ENCODE peak calls at places on chromosomes 13 and 19, in seven cellular contexts. L, M, D, I, W, V and E are unnamed samples.

GRCh38 chr13:112965103-112965502 is 3.9 kb upstream of the MCF2L start:
- DNase-seq in L (no peak), M (no peak), D (no peak), I (no peak), W (no peak), V (no peak), E (no peak)

GRCh38 chr19:57103573-57104277 is 16.1 kb upstream of the USP29 start:
- DNase-seq in L (peak; percentile 83), M (no peak), D (peak; percentile 16), I (peak; percentile 54), W (peak; percentile 15), V (peak; percentile 47), E (peak; percentile 11)

GRCh38 chr13:113666951-113667701 is at the start of gene GRK1:
- DNase-seq in L (no peak), M (no peak), D (no peak), I (no peak), W (no peak), V (no peak), E (no peak)

GRCh38 chr13:102586615-102587014 is 10.2 kb upstream of the TPP2 start:
- DNase-seq in L (no peak), M (no peak), D (no peak), I (no peak), W (no peak), V (no peak), E (no peak)

GRCh38 chr13:49305824-49306425 is 58.2 kb downstream of the CDADC1 start:
- DNase-seq in L (no peak), M (no peak), D (no peak), I (no peak), W (no peak), V (no peak), E (no peak)

GRCh38 chr19:51122112-51122981 is 2.4 kb upstream of the SIGLEC9 start:
- DNase-seq in L (no peak), M (no peak), D (no peak), I (no peak), W (no peak), V (no peak), E (no peak)

GRCh38 chr19:17209126-17210036 is 5.8 kb upstream of the USE1 start:
- DNase-seq in L (peak; percentile 99), M (no peak), D (peak; percentile 75), I (peak; percentile 100), W (no peak), V (no peak), E (no peak)

GRCh38 chr13:82747331-82747730 is 1134.9 kb downstream of the SLITRK1 start:
- DNase-seq in L (peak; percentile 73), M (no peak), D (no peak), I (no peak), W (no peak), V (no peak), E (no peak)

GRCh38 chr19:8515317-8515716 is 1.4 kb upstream of the ZNF414 start:
- DNase-seq in L (no peak), M (no peak), D (no peak), I (no peak), W (no peak), V (no peak), E (peak; percentile 92)

GRCh38 chr19:49423278-49423984 is at the start of gene PTH2:
- DNase-seq in L (no peak), M (no peak), D (no peak), I (no peak), W (no peak), V (no peak), E (no peak)

GRCh38 chr19:35274323-35274722 is 5.6 kb downstream of the USF2 start:
- DNase-seq in L (no peak), M (no peak), D (no peak), I (no peak), W (no peak), V (no peak), E (no peak)

GRCh38 chr19:45681391-45682015 is 10.2 kb downstream of the SNRPD2 start:
- DNase-seq in L (peak; percentile 83), M (no peak), D (peak; percentile 71), I (peak; percentile 78), W (no peak), V (peak; percentile 63), E (peak; percentile 74)

GRCh38 chr19:18778826-18779354 is 12.2 kb downstream of the COMP start:
- DNase-seq in L (no peak), M (no peak), D (no peak), I (no peak), W (no peak), V (no peak), E (no peak)

GRCh38 chr19:28710278-28710677 is 502.7 kb downstream of the UQCRFS1 start:
- DNase-seq in L (peak; percentile 79), M (peak; percentile 72), D (peak; percentile 34), I (peak; percentile 45), W (peak; percentile 3), V (peak; percentile 43), E (peak; percentile 14)

GRCh38 chr13:91609353-91609752 is 210.9 kb downstream of the GPC5 start:
- DNase-seq in L (no peak), M (no peak), D (no peak), I (no peak), W (no peak), V (no peak), E (no peak)

GRCh38 chr19:7783991-7784421 is 21.0 kb downstream of the CLEC4M start:
- DNase-seq in L (peak; percentile 46), M (no peak), D (no peak), I (no peak), W (no peak), V (peak; percentile 17), E (peak; percentile 81)

GRCh38 chr13:102710261-102710679 is 15.4 kb upstream of the METTL21C start:
- DNase-seq in L (no peak), M (no peak), D (no peak), I (no peak), W (no peak), V (no peak), E (no peak)

GRCh38 chr19:14383898-14384669 is 2.8 kb downstream of the ADGRE5 start:
- DNase-seq in L (no peak), M (no peak), D (no peak), I (peak; percentile 65), W (no peak), V (no peak), E (peak; percentile 95)

GRCh38 chr19:9075064-9075964 is 11.5 kb upstream of the OR1M1 start:
- DNase-seq in L (peak; percentile 67), M (peak; percentile 78), D (peak; percentile 97), I (peak; percentile 84), W (no peak), V (peak; percentile 65), E (no peak)

GRCh38 chr19:29532956-29533355 is 7.2 kb downstream of the VSTM2B start:
- DNase-seq in L (no peak), M (no peak), D (no peak), I (no peak), W (no peak), V (no peak), E (no peak)

GRCh38 chr19:4136680-4137088 is 12.8 kb upstream of the MAP2K2 start:
- DNase-seq in L (no peak), M (no peak), D (no peak), I (no peak), W (no peak), V (peak; percentile 54), E (no peak)

GRCh38 chr19:11797491-11797890 is 832 bp upstream of the ZNF491 start:
- DNase-seq in L (peak; percentile 94), M (peak; percentile 47), D (peak; percentile 36), I (peak; percentile 76), W (peak; percentile 54), V (peak; percentile 90), E (no peak)

GRCh38 chr19:58558623-58559274 is 338 bp upstream of the UBE2M start:
- DNase-seq in L (peak; percentile 99), M (peak; percentile 96), D (peak; percentile 98), I (peak; percentile 80), W (peak; percentile 95), V (peak; percentile 95), E (peak; percentile 98)

GRCh38 chr13:49869514-49869913 is 66.6 kb downstream of the SPRYD7 start:
- DNase-seq in L (peak; percentile 73), M (no peak), D (no peak), I (peak; percentile 23), W (no peak), V (peak; percentile 53), E (no peak)

GRCh38 chr19:13036366-13036976 is 41.2 kb downstream of the NFIX start:
- DNase-seq in L (no peak), M (no peak), D (peak; percentile 56), I (no peak), W (no peak), V (no peak), E (no peak)

GRCh38 chr13:40993987-40994386 is 25.1 kb downstream of the ELF1 start:
- DNase-seq in L (peak; percentile 86), M (no peak), D (peak; percentile 87), I (no peak), W (no peak), V (no peak), E (no peak)

GRCh38 chr13:76890036-76890435 is 3.8 kb upstream of the KCTD12 start:
- DNase-seq in L (no peak), M (no peak), D (no peak), I (no peak), W (no peak), V (no peak), E (no peak)
- H3K27me3 ChIP-seq in L (peaks cover 48% of the 10 kb centered on the region), M (no peaks in the 10 kb centered on the region), D (peaks cover 1% of the 10 kb centered on the region), I (peaks cover 11% of the 10 kb centered on the region), W (no peaks in the 10 kb centered on the region), V (peaks cover under 1% of the 10 kb centered on the region), E (peaks cover 22% of the 10 kb centered on the region)

GRCh38 chr19:38374332-38375097 is at the start of gene PSMD8:
- DNase-seq in L (peak; percentile 100), M (peak; percentile 97), D (peak; percentile 99), I (peak; percentile 97), W (peak; percentile 99), V (peak; percentile 98), E (peak; percentile 100)
- TF ChIP-seq CTCF in L (peak; percentile 33), M (no peak), D (no peak), I (peak; percentile 45), W (peak; percentile 42), V (peak; percentile 65), E (no peak)

GRCh38 chr13:98071316-98071715 is 71.6 kb upstream of the FARP1 start:
- DNase-seq in L (no peak), M (no peak), D (no peak), I (no peak), W (no peak), V (no peak), E (no peak)
- TF ChIP-seq REST in L (no peak), M (no peak), D (no peak), I (no peak), W (no peak), V (no peak), E (no peak)

DNA sequence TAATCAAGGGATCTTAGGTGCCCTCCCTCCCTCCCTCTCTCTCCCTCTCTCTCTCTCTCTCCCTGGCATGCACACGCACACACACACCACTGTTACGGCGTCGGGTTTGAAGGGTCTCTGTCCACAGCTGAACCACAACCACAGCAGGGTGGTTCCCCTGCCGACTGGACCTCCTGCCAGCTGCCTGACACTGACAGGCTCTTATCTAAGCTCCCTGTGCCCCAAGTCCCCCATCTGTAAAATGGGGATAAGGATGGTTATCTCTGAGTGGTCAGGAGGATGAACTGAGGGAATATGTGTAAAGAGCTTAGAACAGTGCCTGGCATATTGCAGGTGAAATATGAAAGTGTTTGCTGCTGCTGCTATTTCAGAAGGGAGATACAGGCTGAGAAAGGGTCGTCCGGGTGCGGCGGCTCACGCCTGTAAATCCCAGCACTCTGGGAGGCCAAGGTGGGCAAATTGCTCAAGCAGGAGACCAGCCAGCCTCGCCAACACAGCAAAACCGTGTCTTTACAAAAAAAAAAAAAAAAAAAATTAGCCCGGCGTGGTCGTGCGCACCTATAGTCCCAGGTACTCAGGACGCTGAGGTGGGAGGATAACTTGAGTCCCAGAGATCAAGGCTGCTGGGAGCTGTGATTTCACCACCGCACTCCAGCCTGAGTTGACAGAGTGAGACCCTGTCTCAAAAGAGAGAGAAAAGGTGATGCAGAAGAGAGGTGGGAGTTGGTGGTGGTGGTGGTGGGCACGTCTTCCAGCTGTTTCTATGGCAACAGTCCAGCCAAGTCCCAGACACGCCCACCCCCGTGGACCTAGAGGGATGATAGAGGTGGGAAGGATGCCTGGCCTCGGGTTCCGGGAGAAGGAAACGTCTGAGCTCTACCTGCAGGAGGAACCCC is 972 bp upstream of the SHISA7 start:
- DNase-seq in L (peak; percentile 12), M (no peak), D (no peak), I (peak; percentile 52), W (no peak), V (no peak), E (no peak)
- H3K27me3 ChIP-seq in L (peaks cover 88% of the 10 kb centered on the region), M (peaks cover 21% of the 10 kb centered on the region), D (peaks cover 19% of the 10 kb centered on the region), I (peaks cover 32% of the 10 kb centered on the region), W (no peaks in the 10 kb centered on the region), V (peaks cover 6% of the 10 kb centered on the region), E (peaks cover 34% of the 10 kb centered on the region)